ENCODE peak calls at places on chromosomes 4 and X, in six cellular contexts. N is AG04450, B is MM.1S, C is prostate gland, Y is psoas muscle, K is foreskin fibroblast. J is an unnamed sample.

GRCh38 chrX:69218407-69218806 is 53.2 kb upstream of the PJA1 start:
- DNase-seq in N (no peak), B (no peak), C (no peak), Y (no peak), K (no peak), J (no peak)

GRCh38 chr4:32002037-32002747 is 1282.0 kb downstream of the PCDH7 start:
- DNase-seq in N (no peak), B (no peak), C (no peak), Y (no peak), K (no peak), J (no peak)

GRCh38 chrX:120021927-120022326 is 55.6 kb downstream of the RHOXF2B start:
- DNase-seq in N (no peak), B (no peak), C (no peak), Y (no peak), K (no peak), J (no peak)

GRCh38 chr4:114272226-114272625 is 292.8 kb upstream of the ARSJ start:
- DNase-seq in N (peak), B (no peak), C (no peak), Y (no peak), K (peak), J (no peak)

GRCh38 chrX:105872921-105873320 is 50.6 kb downstream of the NRK start:
- DNase-seq in N (no peak), B (no peak), C (no peak), Y (no peak), K (peak), J (no peak)

GRCh38 chr4:6179362-6179761 is 21.0 kb downstream of the JAKMIP1 start:
- DNase-seq in N (no peak), B (no peak), C (no peak), Y (no peak), K (no peak), J (no peak)

GRCh38 chrX:107731831-107732502 is 43.6 kb downstream of the TSC22D3 start:
- DNase-seq in N (no peak), B (no peak), C (peak), Y (peak), K (peak), J (no peak)

GRCh38 chr4:37802068-37802666 is 24.3 kb upstream of the PGM2 start:
- DNase-seq in N (no peak), B (peak), C (peak), Y (peak), K (peak), J (peak)

GRCh38 chr4:7278071-7278765 is 85.9 kb downstream of the SORCS2 start:
- DNase-seq in N (no peak), B (no peak), C (no peak), Y (no peak), K (no peak), J (no peak)

GRCh38 chr4:126495163-126495752 is 1137.5 kb upstream of the INTU start:
- DNase-seq in N (no peak), B (no peak), C (no peak), Y (no peak), K (no peak), J (no peak)

GRCh38 chr4:102789317-102789717 is 28.5 kb upstream of the MANBA start:
- DNase-seq in N (peak), B (no peak), C (no peak), Y (no peak), K (peak), J (no peak)

GRCh38 chrX:46376246-46376885 is 168.9 kb downstream of the ZNF674 start:
- DNase-seq in N (peak), B (peak), C (peak), Y (no peak), K (peak), J (peak)

GRCh38 chr4:26360273-26360672 is 39.5 kb downstream of the RBPJ start:
- DNase-seq in N (no peak), B (no peak), C (no peak), Y (no peak), K (no peak), J (no peak)

GRCh38 chr4:25141592-25141991 is 18.7 kb downstream of the SEPSECS start:
- DNase-seq in N (no peak), B (no peak), C (no peak), Y (no peak), K (no peak), J (no peak)

GRCh38 chr4:54276633-54277426 is 47.7 kb downstream of the PDGFRA start:
- DNase-seq in N (no peak), B (no peak), C (no peak), Y (no peak), K (peak), J (no peak)

GRCh38 chrX:26215869-26216268 is at the start of gene MAGEB5:
- DNase-seq in N (no peak), B (no peak), C (no peak), Y (no peak), K (no peak), J (no peak)

GRCh38 chr4:117770269-117771087 is 263.8 kb upstream of the NDST3 start:
- DNase-seq in N (no peak), B (no peak), C (no peak), Y (no peak), K (no peak), J (no peak)

GRCh38 chr4:98474408-98474844 is 184.0 kb downstream of the TSPAN5 start:
- DNase-seq in N (peak), B (no peak), C (no peak), Y (no peak), K (peak), J (no peak)

GRCh38 chr4:22434895-22435294 is 81.0 kb downstream of the ADGRA3 start:
- DNase-seq in N (peak), B (peak), C (peak), Y (no peak), K (peak), J (peak)

GRCh38 chr4:2071912-2072867 is 13.1 kb downstream of the NAT8L start:
- DNase-seq in N (no peak), B (no peak), C (no peak), Y (no peak), K (no peak), J (no peak)

DNA sequence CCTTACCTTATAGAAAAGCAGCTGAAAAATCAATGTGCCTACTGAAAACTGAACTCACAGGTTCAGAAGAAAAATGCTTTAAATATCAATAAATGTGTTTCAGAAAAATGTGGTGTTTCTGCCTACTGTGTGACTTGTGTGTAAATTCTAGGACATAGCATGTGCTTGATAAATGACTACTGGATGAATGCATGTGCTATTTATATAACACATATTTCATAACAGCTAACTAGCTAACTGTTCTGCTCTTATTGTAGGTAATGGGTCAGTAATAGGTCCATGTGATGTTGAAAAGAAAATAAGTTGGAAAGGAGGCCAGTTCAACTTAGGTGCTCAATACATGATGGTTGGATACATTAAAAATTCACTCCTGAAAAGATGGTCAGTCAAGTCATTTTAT is 993.0 kb upstream of the LCORL start:
- DNase-seq in N (no peak), B (no peak), C (no peak), Y (no peak), K (no peak), J (no peak)
- TF ChIP-seq CTCF in N (no peak), B (no peak), C (no peak), Y (no peak), K (no peak), J (no peak)

DNA sequence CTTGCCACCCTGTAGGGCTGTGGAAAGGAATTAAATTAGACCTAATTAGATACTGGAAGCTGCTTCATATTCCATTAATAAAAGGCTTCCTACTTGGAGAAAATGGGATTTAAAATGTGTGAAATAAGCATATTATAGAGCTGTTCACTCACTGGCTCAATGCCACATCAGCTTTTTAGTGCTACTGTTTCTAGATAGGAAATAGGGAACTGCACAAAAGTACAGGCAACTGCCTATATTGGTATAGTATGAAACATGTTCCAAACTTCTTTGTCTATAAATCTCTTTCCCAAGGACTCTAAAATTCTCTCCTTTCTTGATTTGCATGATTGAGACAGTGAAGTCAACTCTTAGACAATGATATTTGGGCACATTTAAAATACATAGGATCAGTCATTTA is 408.0 kb upstream of the AADAT start:
- DNase-seq in N (no peak), B (no peak), C (no peak), Y (no peak), K (no peak), J (no peak)
- H3K4me3 ChIP-seq in N (no peak), B (peak), C (no peak), Y (no peak), K (no peak), J (no peak)

GRCh38 chr4:158809611-158810486 is 41.0 kb downstream of the FNIP2 start:
- DNase-seq in N (no peak), B (peak), C (peak), Y (no peak), K (peak), J (peak)
- TF ChIP-seq CTCF in N (no peak), B (no peak), C (no peak), Y (no peak), K (no peak), J (no peak)

DNA sequence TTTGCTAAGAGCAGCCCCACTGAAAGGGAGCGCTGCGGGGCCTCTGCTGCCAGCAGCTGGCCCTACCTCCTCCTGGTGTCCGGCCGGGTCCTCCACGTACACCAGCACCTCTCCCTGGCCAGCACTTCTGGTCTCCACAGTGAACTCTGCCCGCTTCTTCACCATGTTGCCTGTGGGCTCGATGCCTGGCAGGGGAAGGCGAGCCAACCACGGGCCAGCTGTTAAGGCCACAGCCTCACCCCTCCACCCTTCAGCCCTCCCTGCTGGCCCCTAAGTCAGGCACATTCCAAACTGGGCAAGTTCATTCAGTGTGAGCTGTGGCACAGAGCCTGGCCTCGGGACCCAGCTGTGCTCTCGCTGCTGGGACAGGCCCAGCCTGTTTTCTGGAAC is 7.8 kb downstream of the FLNA start:
- DNase-seq in N (no peak), B (no peak), C (peak), Y (no peak), K (peak), J (no peak)
- H3K4me3 ChIP-seq in N (peak), B (no peak), C (no peak), Y (no peak), K (no peak), J (no peak)

GRCh38 chrX:149491812-149492211 is 13.3 kb downstream of the IDS start:
- DNase-seq in N (no peak), B (no peak), C (no peak), Y (no peak), K (no peak), J (no peak)

GRCh38 chrX:149497054-149497453 is 8.1 kb downstream of the IDS start:
- DNase-seq in N (no peak), B (no peak), C (no peak), Y (no peak), K (no peak), J (no peak)

GRCh38 chrX:149494844-149495565 is 10.1 kb downstream of the IDS start:
- DNase-seq in N (no peak), B (no peak), C (no peak), Y (no peak), K (no peak), J (no peak)

GRCh38 chrX:149495573-149496071 is 9.5 kb downstream of the IDS start:
- DNase-seq in N (no peak), B (no peak), C (no peak), Y (peak), K (peak), J (no peak)

GRCh38 chrX:149493567-149494562 is 11.2 kb downstream of the IDS start:
- DNase-seq in N (no peak), B (no peak), C (no peak), Y (no peak), K (no peak), J (no peak)
- TF ChIP-seq CTCF in N (no peak), B (no peak), C (no peak), Y (no peak), K (no peak), J (no peak)

J was measured in LNCaP clone FGC.